ENCODE peak calls at places on chromosomes 12 and 14, in ten cellular contexts. C is uterus, E is stomach, P is IMR-90, S is HepG2, N is HCT116, Z is breast epithelium, U is gastrocnemius medialis, M is body of pancreas, L is GM12891. D is an unnamed sample.

GRCh38 chr14:102786758-102787157 is 9.5 kb downstream of the TRAF3 start:
- DNase-seq in Z (no peak), E (no peak), C (no peak), L (no peak), S (no peak), N (no peak), M (no peak), P (peak; percentile 47), U (no peak), D (no peak)

GRCh38 chr12:22658214-22658613 is 33.2 kb downstream of the ETNK1 start:
- DNase-seq in P (peak; percentile 92), L (no peak), C (no peak), M (no peak), U (no peak), N (no peak), S (no peak), Z (no peak), E (no peak), D (no peak)

GRCh38 chr14:80055912-80056801 is 155.1 kb downstream of the DIO2 start:
- DNase-seq in C (peak; percentile 14), N (no peak), S (peak; percentile 16), L (no peak), Z (peak; percentile 20), M (peak; percentile 46), U (peak; percentile 2), E (peak; percentile 27), P (peak; percentile 78), D (no peak)

GRCh38 chr14:91953170-91953985 is 5.9 kb upstream of the FBLN5 start:
- DNase-seq in Z (no peak), S (peak; percentile 27), P (peak; percentile 59), E (no peak), U (no peak), N (no peak), M (no peak), L (no peak), C (no peak), D (no peak)

GRCh38 chr12:75964150-75964549 is 67.4 kb downstream of the PHLDA1 start:
- DNase-seq in E (peak; percentile 40), S (no peak), P (no peak), L (no peak), N (no peak), U (no peak), M (no peak), Z (no peak), C (no peak), D (peak; percentile 31)

GRCh38 chr12:115451785-115452736 is 768.1 kb upstream of the TBX3 start:
- DNase-seq in S (peak; percentile 66), N (no peak), E (peak; percentile 63), Z (no peak), M (peak; percentile 42), L (peak; percentile 46), C (no peak), U (no peak), P (peak; percentile 10), D (peak; percentile 70)

GRCh38 chr14:102187044-102187443 is 47.3 kb downstream of the WDR20 start:
- DNase-seq in C (no peak), S (no peak), L (no peak), P (peak; percentile 87), N (peak; percentile 41), M (no peak), Z (no peak), U (no peak), E (no peak), D (no peak)

GRCh38 chr12:51678086-51678724 is 87.2 kb downstream of the SCN8A start:
- DNase-seq in C (no peak), U (no peak), S (peak; percentile 50), E (peak; percentile 34), L (peak; percentile 21), N (peak; percentile 34), P (peak; percentile 67), Z (no peak), M (peak; percentile 71), D (no peak)

GRCh38 chr14:34257505-34257904 is 204.5 kb downstream of the SPTSSA start:
- DNase-seq in M (no peak), P (no peak), N (no peak), Z (no peak), E (no peak), C (no peak), U (no peak), L (no peak), S (no peak), D (no peak)

GRCh38 chr14:92603309-92604257 is 90.0 kb downstream of the RIN3 start:
- DNase-seq in C (no peak), E (no peak), P (peak; percentile 83), L (no peak), U (no peak), N (no peak), S (no peak), Z (peak; percentile 43), M (no peak), D (no peak)

GRCh38 chr12:121084229-121084628 is 45.2 kb upstream of the OASL start:
- DNase-seq in C (no peak), Z (no peak), U (no peak), E (no peak), L (no peak), N (no peak), M (no peak), S (no peak), P (no peak), D (no peak)

GRCh38 chr12:52119398-52120254 is 40.1 kb downstream of the SMIM41 start:
- DNase-seq in N (peak; percentile 47), P (no peak), L (no peak), C (no peak), E (peak; percentile 77), M (peak; percentile 70), U (no peak), S (peak; percentile 70), Z (no peak), D (no peak)

GRCh38 chr14:45972416-45972815 is 679.2 kb downstream of the RPL10L start:
- DNase-seq in M (no peak), L (no peak), U (no peak), S (no peak), E (no peak), C (no peak), Z (no peak), P (no peak), N (no peak), D (no peak)

GRCh38 chr14:24178399-24179178 is 6.7 kb downstream of the REC8 start:
- DNase-seq in P (no peak), L (no peak), C (no peak), M (no peak), E (no peak), Z (no peak), N (no peak), S (no peak), U (no peak), D (no peak)
- TF ChIP-seq POLR2A in P (no peak), L (peak; percentile 15), C (no peak), M (no peak), E (no peak), Z (no peak), N (no peak), S (no peak), U (no peak), D (no peak)

DNA sequence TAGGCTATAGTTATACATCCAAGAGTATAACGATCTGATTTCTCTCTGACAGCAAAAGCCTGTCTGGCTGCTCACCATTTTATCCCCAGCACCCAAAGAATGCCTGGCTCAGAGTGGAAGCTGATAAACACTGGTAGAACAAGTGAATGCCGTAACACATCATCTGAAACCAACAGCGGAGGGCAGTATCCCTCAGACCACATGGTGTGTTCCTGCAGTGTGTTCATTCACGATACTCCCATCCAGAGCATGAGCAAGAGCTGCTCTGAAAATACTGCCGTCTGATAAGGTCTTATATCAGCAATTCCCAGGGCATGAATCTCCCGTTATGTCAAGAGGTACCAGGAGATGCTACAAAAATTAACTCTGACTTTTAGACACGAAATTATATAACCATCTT is 95.9 kb downstream of the TTC7B start:
- DNase-seq in Z (no peak), P (peak; percentile 81), S (no peak), M (no peak), U (no peak), C (no peak), L (no peak), N (no peak), E (no peak), D (no peak)
- TF ChIP-seq POLR2A in Z (no peak), P (no peak), S (no peak), M (no peak), U (no peak), C (no peak), L (no peak), N (no peak), E (no peak), D (no peak)

DNA sequence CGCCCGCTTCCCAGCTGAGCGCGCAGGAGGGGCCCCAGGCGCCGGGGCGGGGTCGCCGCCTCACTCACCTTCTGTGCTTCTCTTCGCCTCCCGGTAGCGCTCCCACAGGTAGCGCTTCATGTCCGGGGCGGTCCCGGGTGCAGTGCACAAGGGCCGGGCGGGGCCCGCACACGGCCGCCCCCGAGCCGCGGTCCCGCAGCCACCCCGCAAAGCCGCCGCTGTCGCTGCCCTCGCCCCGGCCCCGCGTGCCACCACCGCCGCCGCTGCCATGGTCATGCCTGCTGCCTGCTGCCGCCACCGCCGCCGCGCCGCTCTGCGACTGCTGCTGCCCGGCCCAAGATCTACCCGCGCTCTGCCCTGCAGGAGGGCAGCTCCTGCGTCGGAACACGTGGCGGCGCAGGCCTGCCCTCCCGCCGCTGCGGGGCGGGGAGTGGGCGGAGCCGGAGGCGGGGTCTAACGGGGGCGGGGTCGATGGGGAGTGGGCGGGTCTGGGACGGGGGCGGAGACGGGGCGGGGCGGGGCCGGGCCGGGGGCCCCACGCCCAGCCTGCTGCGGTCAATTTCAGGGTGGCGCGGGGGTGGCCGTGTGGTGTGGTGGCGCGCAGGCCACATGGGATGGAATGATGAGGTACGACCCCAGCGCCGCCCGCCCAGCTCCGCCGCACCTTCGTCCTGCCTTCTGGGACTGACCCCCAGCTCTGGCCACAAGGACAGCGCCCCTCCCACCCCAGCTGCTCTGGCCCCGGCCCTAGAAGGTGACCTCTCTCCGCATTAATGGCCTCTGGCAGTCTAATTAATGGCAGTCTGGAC is at the start of gene NT5DC3:
- DNase-seq in S (peak; percentile 63), Z (peak; percentile 81), N (peak; percentile 65), C (peak; percentile 81), E (peak; percentile 80), M (peak; percentile 88), L (peak; percentile 78), U (peak; percentile 75), P (peak; percentile 74), D (peak; percentile 85)
- TF ChIP-seq POLR2A in S (peak; percentile 82), Z (peak; percentile 9), N (peak; percentile 79), C (peak; percentile 97), E (no peak), M (peak; percentile 85), L (peak; percentile 50), U (peak; percentile 93), P (peak; percentile 82), D (peak; percentile 29)

DNA sequence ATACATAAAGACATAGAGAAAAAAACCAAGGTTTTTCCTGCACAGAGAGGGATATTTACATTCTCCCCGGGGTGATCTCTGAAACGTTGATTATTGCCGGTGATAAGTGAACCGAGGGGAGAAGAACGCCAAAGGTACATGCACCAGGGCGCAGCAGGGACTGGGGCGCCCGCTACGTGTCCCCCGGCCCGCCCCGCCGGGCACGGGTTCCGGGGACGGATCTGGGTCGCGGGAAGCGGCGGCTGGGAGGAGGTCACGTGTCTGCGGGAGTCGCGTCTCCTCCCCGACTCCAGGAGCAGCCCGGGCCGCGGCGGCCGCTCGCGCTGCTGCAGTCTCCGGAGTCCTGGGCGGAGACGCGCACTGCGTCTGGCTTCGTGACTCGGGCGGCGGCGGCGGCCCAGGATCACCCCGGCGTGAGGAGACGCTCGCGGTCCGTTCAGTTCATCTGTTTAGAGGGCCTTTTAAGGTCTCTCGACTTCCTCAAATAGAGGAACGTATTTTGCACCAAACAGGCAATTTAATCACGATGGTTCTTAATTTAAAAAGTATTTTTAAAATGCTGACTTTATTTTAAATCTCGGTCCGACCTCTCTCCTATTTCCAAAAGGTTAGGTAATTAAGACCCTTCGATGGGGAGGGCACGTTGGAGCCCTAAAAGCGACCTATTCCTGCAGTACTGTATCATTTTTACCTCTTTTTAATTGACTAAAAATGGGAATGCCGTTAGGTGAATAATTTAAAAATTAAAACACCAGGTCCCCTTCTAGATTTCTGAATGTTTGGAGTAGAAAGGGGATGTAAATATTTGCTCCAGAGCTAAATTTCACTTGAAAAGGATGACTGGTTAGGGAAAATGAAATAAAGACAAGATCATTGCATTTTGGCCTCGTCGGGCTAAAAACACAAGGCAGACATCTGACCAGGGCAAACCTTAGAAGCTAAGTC is 1.8 kb upstream of the BHLHE41 start:
- DNase-seq in N (no peak), Z (peak; percentile 88), U (peak; percentile 89), S (peak; percentile 28), E (peak; percentile 86), M (peak; percentile 86), C (peak; percentile 87), L (no peak), P (peak; percentile 80), D (peak; percentile 90)
- TF ChIP-seq POLR2A in N (peak; percentile 9), Z (no peak), U (peak; percentile 32), S (no peak), E (no peak), M (peak; percentile 50), C (peak; percentile 4), L (no peak), P (no peak), D (no peak)

D was measured in heart left ventricle.